ENCODE peak calls at places on chromosomes 4 and X, in eight cellular contexts. T is heart left ventricle, O is A549, I is ovary, P is body of pancreas, W is uterus, L is sigmoid colon, V is HCT116. C is an unnamed sample.

GRCh38 chrX:2589186-2590020 is 88.6 kb upstream of the DHRSX start:
- DNase-seq in T (no peak), W (no peak), O (no peak), V (no peak), P (no peak), I (no peak), L (no peak), C (no peak)

GRCh38 chr4:127400736-127401346 is 231.9 kb upstream of the INTU start:
- DNase-seq in L (peak; percentile 70), P (peak; percentile 63), T (peak; percentile 41), O (peak; percentile 1), V (peak; percentile 73), W (peak; percentile 60), I (peak; percentile 31), C (peak; percentile 7)

GRCh38 chrX:69543572-69543971 is 39.4 kb downstream of the NALF2 start:
- DNase-seq in P (no peak), O (no peak), T (no peak), W (no peak), V (no peak), L (no peak), I (no peak), C (no peak)

GRCh38 chrX:132648870-132649269 is 160.0 kb upstream of the MBNL3 start:
- DNase-seq in I (no peak), T (no peak), V (no peak), L (no peak), O (no peak), P (no peak), W (no peak), C (no peak)

GRCh38 chr4:124713213-124713592 is 671 bp upstream of the ANKRD50 start:
- DNase-seq in P (peak; percentile 67), V (peak; percentile 79), L (peak; percentile 84), W (peak; percentile 71), T (peak; percentile 75), I (peak; percentile 71), O (peak; percentile 63), C (peak; percentile 13)

GRCh38 chr4:81599646-81600231 is 128.0 kb upstream of the RASGEF1B start:
- DNase-seq in V (no peak), W (no peak), O (no peak), I (no peak), P (no peak), L (no peak), T (no peak), C (no peak)

GRCh38 chr4:147830987-147831386 is 99.1 kb downstream of the ARHGAP10 start:
- DNase-seq in T (no peak), O (no peak), L (no peak), P (no peak), W (no peak), V (no peak), I (no peak), C (no peak)

GRCh38 chrX:135477576-135477975 is 42.9 kb upstream of the INTS6L start:
- DNase-seq in W (no peak), P (peak; percentile 82), V (peak; percentile 29), O (peak; percentile 6), L (peak; percentile 69), T (peak; percentile 62), I (peak; percentile 14), C (peak; percentile 66)

GRCh38 chr4:5044341-5044740 is 6.9 kb upstream of the STK32B start:
- DNase-seq in I (no peak), L (no peak), P (no peak), V (no peak), O (no peak), T (no peak), W (no peak), C (no peak)

GRCh38 chrX:134625315-134625718 is 33.0 kb downstream of the PLAC1 start:
- DNase-seq in P (no peak), O (no peak), W (no peak), V (no peak), L (no peak), T (no peak), I (no peak), C (no peak)

GRCh38 chr4:100208964-100209363 is 18.7 kb upstream of the DDIT4L start:
- DNase-seq in V (no peak), O (no peak), L (no peak), T (no peak), W (no peak), I (no peak), P (no peak), C (no peak)

DNA sequence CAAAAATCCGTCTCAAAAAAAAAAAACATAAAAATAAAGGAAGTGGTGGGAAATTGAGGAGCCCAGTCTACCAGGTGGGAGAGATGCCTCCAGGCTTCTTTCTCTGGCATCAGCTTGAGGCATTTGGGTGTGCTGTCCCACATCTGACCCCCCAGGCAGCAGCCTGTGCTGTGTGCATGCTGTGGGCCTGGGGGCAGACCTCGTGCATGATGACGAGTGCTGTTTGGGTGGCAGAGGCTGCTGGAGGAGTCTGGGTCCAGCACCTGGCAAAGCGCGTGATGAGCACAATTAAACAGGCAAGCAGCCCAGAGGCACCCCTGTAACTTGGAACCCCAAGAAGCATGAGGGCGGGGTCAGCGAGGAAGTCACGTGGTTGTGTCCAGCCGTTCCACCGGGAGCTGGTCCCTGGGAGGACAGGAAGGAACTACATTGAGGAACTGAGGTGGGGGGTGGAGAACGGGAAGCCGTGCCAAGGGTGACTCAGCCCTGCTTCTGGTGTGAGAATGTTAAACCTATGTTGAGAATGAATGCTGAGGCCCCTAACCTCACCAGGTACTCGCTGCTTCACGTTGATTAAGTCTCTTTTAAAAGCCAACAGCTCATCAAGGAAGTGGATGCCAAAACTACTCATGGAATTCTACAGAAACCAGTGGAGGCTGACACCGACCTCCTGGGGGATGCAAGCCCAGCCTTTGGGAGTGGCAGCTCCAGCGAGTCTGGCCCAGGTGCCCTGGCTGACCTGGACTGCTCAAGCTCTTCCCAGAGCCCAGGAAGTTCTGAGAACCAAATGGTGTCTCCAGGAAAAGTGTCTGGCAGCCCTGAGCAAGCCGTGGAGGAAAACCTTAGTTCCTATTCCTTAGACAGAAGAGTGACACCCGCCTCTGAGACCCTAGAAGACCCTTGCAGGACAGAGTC is 6.1 kb downstream of the TACC3 start:
- DNase-seq in P (peak; percentile 80), V (no peak), L (no peak), T (peak; percentile 84), O (peak; percentile 56), I (no peak), W (no peak), C (no peak)
- H3K4me3 ChIP-seq in P (no peak overlapping the region), V (no peak overlapping the region), L (no peak overlapping the region), T (peak overlapping the region; percentile 36), O (peak overlapping the region; percentile 9), I (no peak overlapping the region), W (no peak overlapping the region), C (no peak overlapping the region)

DNA sequence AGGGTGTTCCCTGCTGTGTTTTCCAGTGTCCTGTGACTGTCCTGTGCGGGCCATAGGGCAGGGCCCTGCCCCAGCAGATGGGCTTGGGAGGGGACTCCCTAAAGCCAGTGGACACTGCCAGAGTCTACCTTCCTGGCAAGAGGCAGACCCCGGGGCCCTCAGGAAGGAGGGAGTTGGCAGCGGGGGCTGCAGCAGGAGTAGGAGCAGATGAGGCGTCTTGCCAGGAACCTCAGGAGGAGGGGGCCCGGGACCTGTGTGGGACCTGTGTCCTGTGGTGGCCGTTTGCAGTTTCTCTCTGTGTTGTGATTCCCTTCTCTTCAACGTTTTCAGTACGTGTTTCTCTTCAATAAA is 3.8 kb downstream of the PNMA3 start:
- DNase-seq in O (no peak), T (no peak), I (no peak), W (no peak), P (no peak), L (no peak), V (no peak), C (no peak)
- H3K9me3 ChIP-seq in O (no peaks in the 10 kb centered on the region), T (no peaks in the 10 kb centered on the region), I (no peaks in the 10 kb centered on the region), W (no peaks in the 10 kb centered on the region), P (no peaks in the 10 kb centered on the region), L (no peaks in the 10 kb centered on the region), V (no peaks in the 10 kb centered on the region), C (no peaks in the 10 kb centered on the region)

DNA sequence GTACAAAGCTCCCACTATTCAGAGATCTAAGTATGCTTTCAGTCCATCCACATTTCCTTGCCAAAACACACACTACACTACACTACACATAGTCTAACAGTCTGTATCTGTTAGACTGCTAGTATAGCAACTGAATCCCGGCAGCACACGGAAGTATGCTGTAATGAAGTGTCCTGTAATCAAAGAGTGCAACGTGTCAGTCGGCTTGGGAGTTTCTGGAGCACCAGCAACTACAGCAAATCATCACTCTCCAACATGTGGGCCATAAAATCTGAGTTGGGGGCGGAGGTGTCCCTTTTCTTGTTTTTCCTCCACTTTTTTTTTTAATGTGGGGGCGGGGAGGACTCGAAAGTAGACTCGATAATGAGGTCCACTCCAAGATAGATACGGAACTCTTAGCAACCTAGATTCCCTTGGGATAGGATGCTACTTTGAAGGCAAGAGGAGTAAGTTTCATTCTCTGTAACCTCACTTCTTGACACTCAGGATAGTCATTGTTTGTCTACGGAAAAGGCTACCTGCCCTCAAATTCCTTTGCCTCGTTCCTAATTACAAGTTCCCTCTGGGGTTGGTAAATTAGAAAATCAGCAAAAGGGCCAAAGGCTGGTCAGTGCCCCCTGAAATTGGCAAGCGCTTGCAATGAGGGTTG is 722 bp downstream of the SLC10A7 start:
- DNase-seq in W (no peak), P (peak; percentile 72), T (peak; percentile 39), O (peak; percentile 3), I (no peak), V (no peak), L (no peak), C (peak; percentile 11)
- TF ChIP-seq POLR2A in W (no peak), P (peak; percentile 28), T (no peak), O (no peak), I (no peak), V (peak; percentile 24), L (no peak), C (no peak)

GRCh38 chr4:132123870-132124623 is 1025.0 kb upstream of the PCDH10 start:
- DNase-seq in V (peak; percentile 37), W (no peak), T (no peak), O (no peak), P (peak; percentile 9), I (no peak), L (no peak), C (no peak)
- H3K4me3 ChIP-seq in V (peak overlapping the region; percentile 62), W (no peak overlapping the region), T (no peak overlapping the region), O (no peak overlapping the region), P (no peak overlapping the region), I (no peak overlapping the region), L (no peak overlapping the region), C (no peak overlapping the region)

DNA sequence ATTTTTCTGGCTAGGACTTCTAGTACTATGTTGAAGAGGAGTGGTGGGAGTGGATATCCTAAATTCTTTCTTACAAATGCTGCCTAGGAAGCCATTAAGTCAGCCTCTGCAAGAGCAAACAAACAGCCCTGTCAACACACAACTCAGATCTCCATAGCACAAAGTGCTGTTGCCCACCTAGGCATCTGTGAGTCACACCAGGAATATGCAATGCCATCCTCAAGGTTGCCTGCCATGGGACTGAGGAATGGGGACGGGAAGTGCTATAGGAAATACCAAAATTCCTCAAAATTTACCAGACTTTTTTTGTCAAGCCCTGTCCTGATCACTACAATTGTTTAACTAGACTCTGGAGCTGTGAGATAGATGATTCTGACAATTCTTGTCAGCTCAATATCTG is 466.8 kb downstream of the FSTL5 start:
- DNase-seq in W (no peak), I (no peak), L (no peak), O (no peak), T (no peak), P (no peak), V (no peak), C (no peak)
- H3K9me3 ChIP-seq in W (no peaks in the 10 kb centered on the region), I (no peaks in the 10 kb centered on the region), L (no peaks in the 10 kb centered on the region), O (no peaks in the 10 kb centered on the region), T (peaks cover 3% of the 10 kb centered on the region), P (no peaks in the 10 kb centered on the region), V (no peaks in the 10 kb centered on the region), C (no peaks in the 10 kb centered on the region)

DNA sequence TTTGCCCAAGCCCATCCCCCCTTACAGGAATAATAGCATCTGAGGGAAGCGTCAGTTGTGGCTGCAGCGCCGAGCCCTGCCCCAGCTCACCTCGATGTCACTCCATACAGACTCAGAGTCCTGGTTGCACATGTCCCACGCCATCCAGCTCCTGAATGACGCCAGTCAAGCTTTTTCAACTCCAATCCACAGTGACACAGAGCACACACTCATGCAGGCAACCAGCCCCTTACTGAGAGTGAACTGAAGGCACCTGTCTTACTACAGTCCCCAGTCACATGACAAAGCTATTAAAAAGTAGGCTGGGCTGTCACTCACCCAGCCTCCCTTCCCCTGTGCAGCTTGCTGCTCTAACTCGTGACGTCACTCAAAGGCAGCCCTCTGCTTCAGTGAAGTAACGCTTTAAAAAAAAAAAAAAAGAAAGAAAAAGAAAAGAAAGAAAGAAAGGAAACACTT is at the start of gene PPARGC1A:
- DNase-seq in L (peak; percentile 88), O (no peak), T (peak; percentile 79), I (peak; percentile 13), W (peak; percentile 37), V (no peak), P (peak; percentile 75), C (peak; percentile 67)
- TF ChIP-seq POLR2A in L (no peak), O (no peak), T (peak; percentile 84), I (no peak), W (no peak), V (no peak), P (peak; percentile 12), C (peak; percentile 46)

C was measured in prostate gland.